ENCODE peak calls at places on chromosomes 3 and 15, in nine cellular contexts. G is tibial artery, C is neural progenitor cell, K is iPS DF 6.9, Q is mesenchymal stem cell, N is K562, H is heart right ventricle, B is adrenal gland, S is breast epithelium. M is an unnamed sample. For H3K4me1, the result is how much of the 10 kb centered on the place peaks cover.

GRCh38 chr3:136576279-136577009 is 175.7 kb downstream of the STAG1 start:
- DNase-seq in G (no peak), C (no peak), K (no peak), Q (no peak), N (no peak), H (no peak), B (no peak), S (no peak), M (no peak)

GRCh38 chr3:15276028-15276717 is 56.2 kb downstream of the SH3BP5 start:
- DNase-seq in G (no peak), C (no peak), K (no peak), Q (no peak), N (no peak), H (no peak), B (peak), S (no peak), M (peak)

GRCh38 chr3:156469456-156469855 is 85.5 kb downstream of the SSR3 start:
- DNase-seq in G (no peak), C (no peak), K (no peak), Q (no peak), N (no peak), H (no peak), B (no peak), S (no peak), M (no peak)

GRCh38 chr3:190718097-190718496 is 144.4 kb downstream of the GMNC start:
- DNase-seq in G (no peak), C (no peak), K (no peak), Q (no peak), N (no peak), H (no peak), B (no peak), S (no peak), M (no peak)

GRCh38 chr3:67863869-67864268 is 209.5 kb upstream of the SUCLG2 start:
- DNase-seq in G (no peak), C (peak), K (peak), Q (peak), N (no peak), H (no peak), B (no peak), S (no peak), M (no peak)

GRCh38 chr3:194140520-194141414 is 4.8 kb downstream of the HES1 start:
- DNase-seq in G (peak), C (peak), K (no peak), Q (peak), N (peak), H (peak), B (peak), S (no peak), M (peak)

GRCh38 chr3:113746955-113747718 is at the start of gene ATP6V1A:
- DNase-seq in G (peak), C (peak), K (no peak), Q (peak), N (peak), H (peak), B (peak), S (no peak), M (peak)

GRCh38 chr3:170372190-170372879 is 14.8 kb downstream of the SKIL start:
- DNase-seq in G (no peak), C (no peak), K (no peak), Q (no peak), N (no peak), H (no peak), B (no peak), S (no peak), M (no peak)

GRCh38 chr15:76191539-76192244 is 119.6 kb downstream of the ETFA start:
- DNase-seq in G (no peak), C (no peak), K (no peak), Q (no peak), N (no peak), H (no peak), B (no peak), S (no peak), M (no peak)

GRCh38 chr15:65033659-65034269 is 4.3 kb upstream of the MTFMT start:
- DNase-seq in G (no peak), C (peak), K (no peak), Q (peak), N (peak), H (no peak), B (no peak), S (no peak), M (no peak)

GRCh38 chr3:53833650-53834049 is 12.6 kb downstream of the CHDH start:
- DNase-seq in G (peak), C (no peak), K (no peak), Q (no peak), N (no peak), H (no peak), B (no peak), S (no peak), M (no peak)

GRCh38 chr15:63190993-63191392 is 1.6 kb downstream of the RAB8B start:
- DNase-seq in G (no peak), C (no peak), K (no peak), Q (no peak), N (no peak), H (no peak), B (no peak), S (no peak), M (no peak)
- H3K4me3 ChIP-seq in G (peak), C (peak), K (no peak), Q (no peak), N (peak), H (peak), B (no peak), S (peak), M (no peak)

GRCh38 chr15:31360158-31360561 is 33.5 kb downstream of the KLF13 start:
- DNase-seq in G (no peak), C (no peak), K (no peak), Q (no peak), N (no peak), H (no peak), B (no peak), S (no peak), M (no peak)

GRCh38 chr15:31362886-31363285 is 36.3 kb downstream of the KLF13 start:
- DNase-seq in G (no peak), C (no peak), K (no peak), Q (no peak), N (no peak), H (no peak), B (no peak), S (no peak), M (no peak)

GRCh38 chr15:31360843-31361763 is 34.5 kb downstream of the KLF13 start:
- DNase-seq in G (no peak), C (peak), K (no peak), Q (no peak), N (no peak), H (no peak), B (no peak), S (no peak), M (peak)

GRCh38 chr15:31361764-31362120 is 35.1 kb downstream of the KLF13 start:
- DNase-seq in G (no peak), C (peak), K (no peak), Q (no peak), N (no peak), H (no peak), B (no peak), S (no peak), M (no peak)

DNA sequence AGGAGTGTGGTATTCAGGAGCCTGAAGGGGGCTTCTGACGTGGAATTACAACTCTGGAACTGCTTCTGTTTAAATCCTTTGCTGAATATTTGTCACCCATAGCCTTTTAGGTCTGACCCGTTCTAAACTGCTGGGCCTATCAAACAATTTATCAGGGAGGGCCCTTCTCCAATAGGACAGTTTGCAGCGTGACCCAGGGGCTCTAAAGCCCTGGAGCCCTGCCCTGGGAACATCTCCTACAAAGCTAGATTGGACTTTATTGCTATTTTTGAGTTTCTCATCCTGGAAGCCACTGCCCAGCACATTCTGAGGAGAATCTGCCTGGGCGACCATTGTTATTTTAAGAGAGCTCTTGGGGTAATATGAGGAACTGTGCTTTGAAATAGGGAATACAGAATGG is 35.5 kb downstream of the KLF13 start:
- DNase-seq in G (no peak), C (no peak), K (no peak), Q (no peak), N (no peak), H (no peak), B (no peak), S (no peak), M (peak)
- H3K4me1 ChIP-seq in G (half or more), C (half or more), K (under half), Q (under half), N (half or more), H (half or more), B (under half), S (under half), M (half or more)

GRCh38 chr3:105836533-105836932 is 32.3 kb downstream of the CBLB start:
- DNase-seq in G (no peak), C (no peak), K (no peak), Q (no peak), N (no peak), H (no peak), B (no peak), S (no peak), M (no peak)
- H3K4me3 ChIP-seq in G (no peak), C (no peak), K (no peak), Q (no peak), N (no peak), H (no peak), B (no peak), S (no peak), M (no peak)

GRCh38 chr3:54863806-54864205 is 64.1 kb downstream of the LRTM1 start:
- DNase-seq in G (no peak), C (no peak), K (no peak), Q (no peak), N (no peak), H (no peak), B (no peak), S (no peak), M (no peak)
- H3K4me1 ChIP-seq in G (under half), C (under half), K (under half), Q (under half), N (under half), H (under half), B (under half), S (under half), M (under half)

DNA sequence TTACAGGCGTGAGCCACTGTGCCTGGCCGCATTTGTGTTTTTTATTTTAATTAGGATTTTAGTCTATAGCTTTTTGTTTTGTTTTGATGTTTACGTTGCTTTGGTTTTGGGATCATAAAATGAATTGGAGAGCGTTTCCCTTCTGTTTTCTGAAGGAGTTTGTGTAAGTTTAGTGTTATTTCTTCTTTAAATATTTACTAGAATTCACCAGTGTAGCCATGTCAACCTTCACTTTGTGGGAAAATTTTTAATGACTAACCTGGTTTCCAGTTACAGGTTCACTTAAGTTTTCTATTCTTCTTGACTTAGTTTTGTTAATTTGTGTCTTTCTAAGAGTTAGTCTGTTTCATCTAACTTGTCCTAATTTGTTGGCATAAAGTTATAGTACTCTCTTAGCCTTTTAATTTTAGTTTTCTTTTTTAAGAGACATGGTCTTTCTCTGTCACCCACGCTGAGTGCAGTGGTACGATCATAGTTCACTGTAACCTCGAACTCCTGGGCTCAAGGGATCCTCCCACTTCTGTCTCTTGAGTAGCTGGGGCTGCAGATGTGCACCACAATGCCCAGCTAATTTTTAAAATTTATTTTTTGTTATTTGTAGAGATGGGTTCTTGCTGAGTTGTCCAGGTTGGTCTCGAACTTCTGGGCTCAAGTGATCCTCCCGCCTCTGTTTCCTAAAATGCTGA is 61.0 kb downstream of the CHD2 start:
- DNase-seq in G (no peak), C (no peak), K (no peak), Q (peak), N (no peak), H (no peak), B (no peak), S (no peak), M (no peak)
- H3K4me3 ChIP-seq in G (no peak), C (no peak), K (no peak), Q (no peak), N (no peak), H (no peak), B (no peak), S (no peak), M (no peak)

GRCh38 chr3:124702950-124703349 is 27.3 kb upstream of the UMPS start:
- DNase-seq in G (no peak), C (no peak), K (no peak), Q (no peak), N (no peak), H (no peak), B (no peak), S (no peak), M (no peak)
- H3K4me1 ChIP-seq in G (under half), C (under half), K (under half), Q (under half), N (under half), H (under half), B (under half), S (under half), M (under half)